ENCODE peak calls at places on chromosomes 6 and 20, in six cellular contexts. L is BJ; C is activated CD4-positive, CD25-positive, alpha-beta regulatory T cell treated with anti-CD3 and anti-CD28 coated beads, Interleukin-2, amount 50 U/mL, for 72 hours; T is NCI-H1105; I is GM03348; A is osteocyte. M is an unnamed sample.

GRCh38 chr6:40586800-40587201 is 363 bp downstream of the LRFN2 start:
- DNase-seq in T (peak; percentile 23), C (no peak), A (no peak), L (no peak), I (peak; percentile 25), M (no peak)

GRCh38 chr6:42224222-42225042 is 6.8 kb upstream of the MRPS10 start:
- DNase-seq in C (no peak), L (peak; percentile 74), T (no peak), I (peak; percentile 42), A (no peak), M (peak; percentile 53)

GRCh38 chr20:62740286-62741141 is 31.9 kb downstream of the NTSR1 start:
- DNase-seq in I (peak; percentile 73), C (peak; percentile 76), L (peak; percentile 59), A (no peak), T (no peak), M (peak; percentile 81)

GRCh38 chr6:34979218-34979617 is 90.2 kb downstream of the ANKS1A start:
- DNase-seq in T (no peak), L (no peak), I (no peak), C (no peak), A (no peak), M (no peak)

GRCh38 chr6:79047072-79047471 is 31.0 kb downstream of the PHIP start:
- DNase-seq in I (no peak), T (no peak), A (no peak), L (no peak), C (no peak), M (no peak)

GRCh38 chr20:19830351-19830750 is 72.3 kb downstream of the RIN2 start:
- DNase-seq in T (no peak), C (no peak), A (no peak), L (no peak), I (no peak), M (no peak)

GRCh38 chr20:5535211-5535756 is 214.9 kb upstream of the SHLD1 start:
- DNase-seq in I (peak; percentile 77), T (no peak), C (no peak), L (peak; percentile 46), A (no peak), M (no peak)

GRCh38 chr6:164200071-164200470 is 785.6 kb downstream of the QKI start:
- DNase-seq in T (no peak), C (no peak), A (no peak), L (no peak), I (peak; percentile 11), M (no peak)

GRCh38 chr6:87672641-87673040 is 29.4 kb downstream of the AKIRIN2 start:
- DNase-seq in A (no peak), I (no peak), C (no peak), L (no peak), T (no peak), M (no peak)

GRCh38 chr20:53840462-53841000 is 229.9 kb downstream of the BCAS1 start:
- DNase-seq in L (no peak), T (no peak), I (no peak), C (no peak), A (no peak), M (no peak)

GRCh38 chr6:89146748-89147715 is 1.2 kb downstream of the PM20D2 start:
- DNase-seq in T (no peak), L (no peak), C (no peak), A (no peak), I (peak; percentile 16), M (peak; percentile 12)

GRCh38 chr6:127855542-127856159 is 45.2 kb downstream of the THEMIS start:
- DNase-seq in C (no peak), T (no peak), L (no peak), I (peak; percentile 17), A (no peak), M (no peak)

GRCh38 chr6:77463881-77464867 is 883 bp upstream of the HTR1B start:
- DNase-seq in I (peak; percentile 11), A (no peak), C (no peak), T (no peak), L (no peak), M (no peak)

GRCh38 chr6:30041221-30041620 is 19.8 kb upstream of the POLR1H start:
- DNase-seq in A (no peak), C (no peak), L (no peak), T (no peak), I (no peak), M (no peak)

GRCh38 chr20:36543187-36544133 is 2.1 kb downstream of the MYL9 start:
- DNase-seq in L (peak; percentile 26), C (no peak), I (peak; percentile 82), A (no peak), T (no peak), M (no peak)

GRCh38 chr20:38855356-38855755 is 49.9 kb downstream of the PPP1R16B start:
- DNase-seq in L (no peak), I (peak; percentile 83), A (no peak), C (no peak), T (no peak), M (peak; percentile 2)

GRCh38 chr20:53623454-53624206 is 30.0 kb upstream of the ZNF217 start:
- DNase-seq in C (peak; percentile 40), T (no peak), I (peak; percentile 80), A (no peak), L (no peak), M (no peak)

GRCh38 chr6:167648506-167649278 is 178.0 kb upstream of the AFDN start:
- DNase-seq in T (no peak), L (no peak), A (no peak), I (no peak), C (no peak), M (no peak)

GRCh38 chr20:13277663-13278295 is 56.7 kb downstream of the ISM1 start:
- DNase-seq in T (no peak), I (peak; percentile 59), L (peak; percentile 43), A (no peak), C (no peak), M (no peak)

GRCh38 chr6:83311231-83311630 is 118.1 kb downstream of the RWDD2A start:
- DNase-seq in T (no peak), A (no peak), C (no peak), I (peak; percentile 32), L (peak; percentile 8), M (no peak)

GRCh38 chr6:82143041-82143481 is 104.5 kb downstream of the IBTK start:
- DNase-seq in A (no peak), L (peak; percentile 75), C (no peak), T (no peak), I (peak; percentile 61), M (peak; percentile 35)

GRCh38 chr6:139112146-139112545 is 22.7 kb upstream of the HECA start:
- DNase-seq in C (no peak), L (no peak), A (no peak), T (no peak), I (no peak), M (no peak)

GRCh38 chr6:89034586-89035251 is 45.8 kb upstream of the PNRC1 start:
- DNase-seq in L (no peak), I (peak; percentile 71), T (no peak), A (no peak), C (no peak), M (no peak)

GRCh38 chr6:73984851-73985250 is 288.8 kb downstream of the CD109 start:
- DNase-seq in I (peak; percentile 25), L (peak; percentile 33), C (no peak), T (no peak), A (no peak), M (no peak)

GRCh38 chr6:158285321-158285960 is 26.8 kb upstream of the TULP4 start:
- DNase-seq in I (no peak), C (no peak), T (no peak), L (no peak), A (no peak), M (no peak)

M was measured in HFF-Myc.